ENCODE peak calls at places on chromosome 7, in six cellular contexts. T is pancreas; U is tibial nerve; R is CD8-positive, alpha-beta T cell; B is HFF-Myc; H is fibroblast of mammary gland. S is an unnamed sample.

GRCh38 chr7:70241776-70242175 is 643.5 kb downstream of the AUTS2 start:
- DNase-seq in T (no peak), U (no peak), R (no peak), B (no peak), H (no peak), S (no peak)

GRCh38 chr7:133352430-133352829 is 99.6 kb downstream of the EXOC4 start:
- DNase-seq in T (no peak), U (no peak), R (no peak), B (no peak), H (no peak), S (no peak)

GRCh38 chr7:150941983-150942590 is 36.0 kb downstream of the KCNH2 start:
- DNase-seq in T (no peak), U (no peak), R (peak; percentile 44), B (no peak), H (no peak), S (no peak)

GRCh38 chr7:126805351-126805750 is 447.4 kb downstream of the GRM8 start:
- DNase-seq in T (no peak), U (no peak), R (no peak), B (no peak), H (no peak), S (no peak)

GRCh38 chr7:29281782-29282541 is 87.4 kb downstream of the CHN2 start:
- DNase-seq in T (no peak), U (no peak), R (no peak), B (no peak), H (peak; percentile 82), S (peak; percentile 34)

GRCh38 chr7:57412168-57412567 is 37.8 kb upstream of the ZNF716 start:
- DNase-seq in T (no peak), U (no peak), R (no peak), B (no peak), H (no peak), S (no peak)

GRCh38 chr7:69723663-69724062 is 125.4 kb downstream of the AUTS2 start:
- DNase-seq in T (no peak), U (no peak), R (no peak), B (no peak), H (peak; percentile 3), S (no peak)

GRCh38 chr7:18177815-18178660 is 150.4 kb upstream of the PRPS1L1 start:
- DNase-seq in T (no peak), U (no peak), R (no peak), B (no peak), H (no peak), S (no peak)

GRCh38 chr7:66110861-66111260 is 3.8 kb upstream of the CRCP start:
- DNase-seq in T (no peak), U (no peak), R (no peak), B (no peak), H (peak; percentile 97), S (no peak)

GRCh38 chr7:80783688-80784327 is 135.0 kb downstream of the SEMA3C start:
- DNase-seq in T (no peak), U (no peak), R (no peak), B (no peak), H (peak; percentile 70), S (no peak)

GRCh38 chr7:152312316-152312715 is 123.5 kb downstream of the KMT2C start:
- DNase-seq in T (no peak), U (no peak), R (no peak), B (no peak), H (peak; percentile 45), S (no peak)

GRCh38 chr7:114879554-114879953 is 42.3 kb upstream of the MDFIC start:
- DNase-seq in T (no peak), U (no peak), R (no peak), B (peak; percentile 67), H (peak; percentile 88), S (no peak)

GRCh38 chr7:82234457-82235049 is 209.0 kb downstream of the CACNA2D1 start:
- DNase-seq in T (no peak), U (no peak), R (no peak), B (peak; percentile 15), H (peak; percentile 66), S (no peak)

GRCh38 chr7:149772821-149773425 is 465 bp downstream of the ZNF467 start:
- DNase-seq in T (peak; percentile 39), U (no peak), R (peak; percentile 41), B (no peak), H (no peak), S (peak; percentile 65)

GRCh38 chr7:39622609-39623311 is 612 bp upstream of the RALA start:
- DNase-seq in T (no peak), U (peak; percentile 7), R (no peak), B (no peak), H (no peak), S (no peak)

GRCh38 chr7:141619745-141620144 is 68.5 kb downstream of the AGK start:
- DNase-seq in T (no peak), U (no peak), R (no peak), B (no peak), H (no peak), S (no peak)

GRCh38 chr7:134894928-134895327 is 91.4 kb upstream of the AGBL3 start:
- DNase-seq in T (no peak), U (no peak), R (no peak), B (no peak), H (no peak), S (no peak)

GRCh38 chr7:82284936-82285519 is 158.5 kb downstream of the CACNA2D1 start:
- DNase-seq in T (no peak), U (no peak), R (no peak), B (no peak), H (no peak), S (peak; percentile 5)

GRCh38 chr7:8532116-8532515 is 98.7 kb downstream of the NXPH1 start:
- DNase-seq in T (no peak), U (no peak), R (no peak), B (no peak), H (no peak), S (no peak)

GRCh38 chr7:142301923-142302550 is 44.2 kb upstream of the PRSS58 start:
- DNase-seq in T (no peak), U (no peak), R (no peak), B (no peak), H (peak; percentile 31), S (no peak)

GRCh38 chr7:27890205-27890849 is 150.4 kb downstream of the TAX1BP1 start:
- DNase-seq in T (no peak), U (no peak), R (no peak), B (no peak), H (no peak), S (no peak)

GRCh38 chr7:148299335-148299734 is 291.2 kb upstream of the C7orf33 start:
- DNase-seq in T (no peak), U (no peak), R (no peak), B (no peak), H (no peak), S (no peak)

GRCh38 chr7:17298102-17298839 is at the start of gene AHR:
- DNase-seq in T (peak; percentile 90), U (peak; percentile 93), R (peak; percentile 89), B (peak; percentile 71), H (peak; percentile 92), S (peak; percentile 71)

GRCh38 chr7:2978403-2978802 is 65.3 kb downstream of the CARD11 start:
- DNase-seq in T (peak; percentile 45), U (peak; percentile 6), R (peak; percentile 79), B (no peak), H (no peak), S (peak; percentile 65)

GRCh38 chr7:26480166-26480565 is 188.5 kb downstream of the SNX10 start:
- DNase-seq in T (no peak), U (no peak), R (no peak), B (no peak), H (no peak), S (no peak)

GRCh38 chr7:104795616-104796398 is 218.2 kb upstream of the KMT2E start:
- DNase-seq in T (no peak), U (no peak), R (no peak), B (no peak), H (no peak), S (no peak)

GRCh38 chr7:121563177-121563576 is 167.1 kb upstream of the FAM3C start:
- DNase-seq in T (no peak), U (no peak), R (no peak), B (no peak), H (no peak), S (no peak)
- TF ChIP-seq CTCF in T (no peak), U (no peak), R (no peak), B (peak; percentile 33), H (peak; percentile 43), S (no peak)

GRCh38 chr7:46152671-46153070 is 231.6 kb upstream of the IGFBP3 start:
- DNase-seq in T (no peak), U (no peak), R (no peak), B (no peak), H (no peak), S (no peak)
- TF ChIP-seq CTCF in T (no peak), U (no peak), R (no peak), B (no peak), H (no peak), S (no peak)

GRCh38 chr7:100090527-100091410 is 2.0 kb downstream of the COPS6 start:
- DNase-seq in T (no peak), U (no peak), R (no peak), B (no peak), H (no peak), S (no peak)
- TF ChIP-seq CTCF in T (no peak), U (no peak), R (no peak), B (no peak), H (no peak), S (no peak)

GRCh38 chr7:67620216-67620933 is 623.7 kb downstream of the TYW1 start:
- DNase-seq in T (no peak), U (no peak), R (no peak), B (no peak), H (no peak), S (no peak)

GRCh38 chr7:67621704-67622103 is 625.1 kb downstream of the TYW1 start:
- DNase-seq in T (no peak), U (no peak), R (no peak), B (no peak), H (no peak), S (no peak)

GRCh38 chr7:67616517-67616916 is 619.9 kb downstream of the TYW1 start:
- DNase-seq in T (no peak), U (no peak), R (no peak), B (no peak), H (no peak), S (no peak)

GRCh38 chr7:67614843-67615242 is 618.2 kb downstream of the TYW1 start:
- DNase-seq in T (no peak), U (no peak), R (no peak), B (no peak), H (no peak), S (no peak)

DNA sequence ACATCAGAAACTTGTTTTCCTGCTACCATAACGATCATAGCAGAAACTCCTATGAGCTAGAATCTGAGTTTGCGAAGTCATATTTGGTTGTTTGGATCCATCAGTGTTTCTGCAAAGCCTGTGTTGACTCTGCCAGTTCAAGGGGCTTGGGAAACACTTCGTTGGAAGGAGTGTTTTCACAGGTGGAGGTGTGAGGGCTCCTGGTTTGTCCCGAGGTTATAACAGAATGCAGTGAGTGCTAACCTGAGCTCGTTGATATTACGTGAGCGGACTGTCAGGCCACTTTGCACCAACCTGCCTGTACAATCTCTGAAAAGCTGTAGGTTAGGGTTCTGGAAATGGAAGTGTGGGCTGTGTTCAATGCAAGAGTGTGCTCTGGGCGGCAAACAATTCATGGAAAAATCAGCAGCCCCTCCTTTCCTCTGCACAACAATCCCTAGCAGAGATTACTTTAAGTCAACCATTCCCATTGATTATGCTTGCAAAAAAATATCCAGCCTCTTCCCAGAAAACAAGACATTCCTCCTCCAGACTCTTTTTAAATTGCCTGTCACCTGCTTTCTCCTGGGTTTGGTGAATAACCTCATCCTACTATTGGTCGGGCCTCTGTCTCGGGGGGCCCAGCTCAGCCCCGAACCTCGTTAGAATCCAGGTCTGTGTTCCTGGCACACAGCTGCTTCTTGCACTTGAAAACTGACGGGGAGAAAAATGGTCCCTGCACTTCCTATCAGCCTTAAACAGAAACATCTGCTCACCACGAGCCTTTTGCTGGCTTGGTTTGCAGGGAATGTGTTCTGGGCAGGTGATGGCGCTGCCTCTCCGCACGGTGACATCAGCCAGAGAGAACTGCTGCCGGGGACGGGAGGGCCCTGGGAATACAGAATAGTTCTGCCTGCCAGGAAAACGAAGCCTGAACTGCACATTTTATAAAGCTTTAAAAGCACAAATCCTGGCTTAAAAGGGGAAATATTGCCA is 622.2 kb downstream of the TYW1 start:
- DNase-seq in T (no peak), U (peak; percentile 14), R (no peak), B (no peak), H (peak; percentile 4), S (peak; percentile 40)
- TF ChIP-seq CTCF in T (no peak), U (no peak), R (no peak), B (no peak), H (no peak), S (no peak)